ENCODE peak calls at places on chromosomes 4 and X, in eight cellular contexts. Q is HepG2; L is left lung; H is CD8-positive, alpha-beta T cell; V is transverse colon; M is Peyer's patch; Y is esophagus squamous epithelium; K is endodermal cell. E is an unnamed sample.

GRCh38 chrX:46979340-46979739 is 67.1 kb downstream of the JADE3 start:
- DNase-seq in V (no peak), K (no peak), Y (no peak), M (no peak), Q (no peak), H (no peak), L (no peak), E (no peak)

GRCh38 chr4:121656269-121656641 is 40.5 kb downstream of the ANXA5 start:
- DNase-seq in V (peak; percentile 10), K (peak; percentile 71), M (no peak), Q (peak; percentile 50), H (peak; percentile 13), L (peak; percentile 37), Y (no peak), E (peak; percentile 11)

GRCh38 chr4:108135549-108136209 is 33.1 kb downstream of the LEF1 start:
- DNase-seq in H (no peak), Q (no peak), K (peak; percentile 94), Y (no peak), L (no peak), V (no peak), M (no peak), E (peak; percentile 58)

GRCh38 chr4:184064877-184065276 is 152.8 kb downstream of the ENPP6 start:
- DNase-seq in L (no peak), K (no peak), Y (no peak), Q (peak; percentile 28), H (no peak), V (peak; percentile 91), M (peak; percentile 91), E (no peak)

GRCh38 chr4:164700471-164700870 is 53.5 kb upstream of the SMIM31 start:
- DNase-seq in K (peak; percentile 89), H (no peak), V (no peak), Y (no peak), L (no peak), M (peak; percentile 45), Q (peak; percentile 28), E (peak; percentile 74)

GRCh38 chr4:32840461-32841189 is 2120.5 kb downstream of the PCDH7 start:
- DNase-seq in M (no peak), L (no peak), Q (no peak), V (no peak), H (no peak), Y (no peak), K (no peak), E (no peak)

GRCh38 chr4:2222838-2223237 is 19.1 kb downstream of the HAUS3 start:
- DNase-seq in Y (no peak), K (peak; percentile 68), V (no peak), L (no peak), M (no peak), Q (no peak), H (no peak), E (peak; percentile 45)

GRCh38 chr4:107931775-107932321 is 499 bp downstream of the CYP2U1 start:
- DNase-seq in V (no peak), K (no peak), H (peak; percentile 25), Y (peak; percentile 1), Q (no peak), L (peak; percentile 43), M (peak; percentile 79), E (no peak)

GRCh38 chr4:41050840-41051775 is 163.2 kb downstream of the APBB2 start:
- DNase-seq in Y (no peak), Q (no peak), M (no peak), K (no peak), V (no peak), L (no peak), H (no peak), E (no peak)

GRCh38 chr4:10879411-10880110 is 195.0 kb upstream of the CLNK start:
- DNase-seq in L (no peak), V (no peak), K (no peak), Q (no peak), H (no peak), M (peak; percentile 49), Y (no peak), E (no peak)

GRCh38 chr4:182204042-182204441 is 39.2 kb upstream of the TENM3 start:
- DNase-seq in Y (no peak), V (no peak), M (no peak), L (no peak), H (no peak), K (no peak), Q (no peak), E (no peak)

GRCh38 chrX:63664741-63665140 is 120.3 kb downstream of the ARHGEF9 start:
- DNase-seq in Y (no peak), Q (no peak), H (no peak), V (no peak), L (no peak), M (no peak), K (no peak), E (no peak)

GRCh38 chr4:6121941-6122340 is 78.4 kb downstream of the JAKMIP1 start:
- DNase-seq in Y (no peak), M (no peak), Q (no peak), L (no peak), K (no peak), H (no peak), V (no peak), E (no peak)

GRCh38 chr4:160372390-160372789 is 1269.5 kb downstream of the RAPGEF2 start:
- DNase-seq in M (no peak), Q (no peak), H (no peak), V (no peak), Y (no peak), K (no peak), L (no peak), E (no peak)

GRCh38 chr4:122038896-122039295 is 87.0 kb upstream of the TRPC3 start:
- DNase-seq in V (no peak), Y (no peak), Q (no peak), M (no peak), L (no peak), K (no peak), H (no peak), E (no peak)

GRCh38 chr4:20266215-20267082 is 14.7 kb downstream of the SLIT2 start:
- DNase-seq in M (no peak), Q (no peak), K (no peak), V (no peak), L (no peak), H (no peak), Y (no peak), E (no peak)

GRCh38 chr4:172009461-172009860 is 196.3 kb downstream of the GALNTL6 start:
- DNase-seq in Y (no peak), Q (no peak), H (no peak), K (no peak), L (no peak), M (no peak), V (no peak), E (no peak)

GRCh38 chr4:52838729-52839722 is 23.1 kb upstream of the RASL11B start:
- DNase-seq in M (no peak), K (peak; percentile 53), L (no peak), Q (peak; percentile 8), H (no peak), Y (no peak), V (no peak), E (no peak)

GRCh38 chr4:5027366-5027765 is 8.1 kb upstream of the CYTL1 start:
- DNase-seq in L (no peak), Q (no peak), Y (no peak), V (no peak), M (no peak), K (no peak), H (no peak), E (no peak)

GRCh38 chr4:2434420-2434819 is 15.7 kb downstream of the CFAP99 start:
- DNase-seq in Q (no peak), V (no peak), M (no peak), K (no peak), L (no peak), Y (no peak), H (no peak), E (no peak)

GRCh38 chr4:144709159-144709558 is 63.2 kb downstream of the HHIP start:
- DNase-seq in V (no peak), L (no peak), H (no peak), M (no peak), Y (no peak), Q (no peak), K (peak; percentile 88), E (no peak)

GRCh38 chr4:78656968-78657445 is 105.4 kb downstream of the ANXA3 start:
- DNase-seq in M (no peak), Y (no peak), V (no peak), L (no peak), H (peak; percentile 8), Q (no peak), K (no peak), E (no peak)
- H3K4me1 ChIP-seq in M (no peaks in the 10 kb centered on the region), Y (peaks cover 13% of the 10 kb centered on the region), V (no peaks in the 10 kb centered on the region), L (peaks cover 84% of the 10 kb centered on the region), H (peaks cover 24% of the 10 kb centered on the region), Q (peaks cover 26% of the 10 kb centered on the region), K (peaks cover 1% of the 10 kb centered on the region), E (no peaks in the 10 kb centered on the region)

GRCh38 chrX:21943460-21944135 is 3.1 kb downstream of the SMS start:
- DNase-seq in Y (no peak), L (no peak), V (no peak), K (peak; percentile 26), Q (no peak), M (no peak), H (no peak), E (no peak)
- H3K4me1 ChIP-seq in Y (peaks cover 13% of the 10 kb centered on the region), L (peaks cover 7% of the 10 kb centered on the region), V (peaks cover 2% of the 10 kb centered on the region), K (peaks cover 8% of the 10 kb centered on the region), Q (peaks cover 46% of the 10 kb centered on the region), M (no peaks in the 10 kb centered on the region), H (peaks cover 15% of the 10 kb centered on the region), E (peaks cover 5% of the 10 kb centered on the region)

DNA sequence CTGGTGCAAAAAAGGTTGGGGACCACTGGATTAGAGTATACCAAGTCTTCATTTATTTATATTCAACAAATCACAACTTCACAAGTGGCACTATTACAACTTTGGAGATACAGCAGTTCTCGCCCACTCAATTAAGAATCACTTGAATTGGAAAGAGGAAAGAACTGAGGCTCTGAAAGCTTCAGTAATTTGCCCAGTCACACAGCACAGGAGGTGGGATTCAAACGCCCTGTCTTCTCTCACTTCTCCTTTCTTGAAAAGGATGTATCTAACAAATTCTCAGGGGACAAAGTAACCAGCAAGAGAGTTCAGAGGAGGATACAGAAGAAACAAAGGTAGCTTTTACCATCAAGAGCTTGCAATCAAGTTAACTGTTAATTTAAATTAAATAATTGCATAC is 12.4 kb downstream of the SMIM14 start:
- DNase-seq in Y (no peak), L (no peak), K (no peak), V (no peak), M (no peak), H (no peak), Q (no peak), E (no peak)
- H3K4me1 ChIP-seq in Y (peaks cover 4% of the 10 kb centered on the region), L (peaks cover 22% of the 10 kb centered on the region), K (no peaks in the 10 kb centered on the region), V (peaks cover 6% of the 10 kb centered on the region), M (no peaks in the 10 kb centered on the region), H (no peaks in the 10 kb centered on the region), Q (peaks cover 54% of the 10 kb centered on the region), E (no peaks in the 10 kb centered on the region)

GRCh38 chr4:8558080-8558960 is 21.9 kb upstream of the GPR78 start:
- DNase-seq in H (no peak), L (no peak), M (no peak), V (no peak), Y (no peak), Q (no peak), K (no peak), E (no peak)

GRCh38 chr4:8555716-8556115 is 24.5 kb upstream of the GPR78 start:
- DNase-seq in M (no peak), Y (no peak), K (no peak), H (no peak), V (no peak), L (no peak), Q (no peak), E (no peak)

GRCh38 chr4:8554555-8555100 is 25.6 kb upstream of the GPR78 start:
- DNase-seq in M (no peak), Q (no peak), H (no peak), L (no peak), V (no peak), K (no peak), Y (no peak), E (no peak)

GRCh38 chr4:8557151-8558076 is 22.8 kb upstream of the GPR78 start:
- DNase-seq in L (no peak), Y (no peak), M (no peak), V (no peak), Q (no peak), H (no peak), K (no peak), E (no peak)

GRCh38 chr4:8556341-8557150 is 23.6 kb upstream of the GPR78 start:
- DNase-seq in M (no peak), Y (no peak), H (no peak), L (no peak), K (no peak), V (no peak), Q (no peak), E (no peak)
- H3K4me1 ChIP-seq in M (no peaks in the 10 kb centered on the region), Y (no peaks in the 10 kb centered on the region), H (no peaks in the 10 kb centered on the region), L (no peaks in the 10 kb centered on the region), K (peaks cover 23% of the 10 kb centered on the region), V (no peaks in the 10 kb centered on the region), Q (no peaks in the 10 kb centered on the region), E (peaks cover 3% of the 10 kb centered on the region)

E was measured in iPS DF 6.9.